ENCODE peak calls at places on chromosomes 4 and X, in five cellular contexts. One of them, this sample, is unnamed.

GRCh38 chr4:142110136-142110535 is 473.8 kb downstream of the IL15 start:
- DNase-seq in HepG2: no peak
- DNase-seq in GM12878: no peak
- DNase-seq in SK-N-SH: no peak
- DNase-seq in GM12892: no peak
- DNase-seq in this sample: no peak

GRCh38 chrX:57607295-57608187 is 15.7 kb downstream of the ZXDB start:
- DNase-seq in HepG2: no peak
- DNase-seq in GM12878: no peak
- DNase-seq in SK-N-SH: no peak
- DNase-seq in GM12892: no peak
- DNase-seq in this sample: no peak

GRCh38 chr4:184957451-184958115 is 60.7 kb upstream of the HELT start:
- DNase-seq in HepG2: no peak
- DNase-seq in GM12878: no peak
- DNase-seq in SK-N-SH: no peak
- DNase-seq in GM12892: no peak
- DNase-seq in this sample: no peak

GRCh38 chrX:139862208-139862607 is 70.6 kb downstream of the ATP11C start:
- DNase-seq in HepG2: no peak
- DNase-seq in GM12878: no peak
- DNase-seq in SK-N-SH: no peak
- DNase-seq in GM12892: no peak
- DNase-seq in this sample: no peak

GRCh38 chr4:120769227-120769626 is 153.3 kb downstream of the PRDM5 start:
- DNase-seq in HepG2: no peak
- DNase-seq in GM12878: no peak
- DNase-seq in SK-N-SH: no peak
- DNase-seq in GM12892: no peak
- DNase-seq in this sample: no peak

GRCh38 chr4:6071191-6071958 is 53.1 kb upstream of the C4orf50 start:
- DNase-seq in HepG2: no peak
- DNase-seq in GM12878: no peak
- DNase-seq in SK-N-SH: no peak
- DNase-seq in GM12892: no peak
- DNase-seq in this sample: no peak

GRCh38 chr4:184511156-184511555 is 36.8 kb upstream of the IRF2 start:
- DNase-seq in HepG2: no peak
- DNase-seq in GM12878: no peak
- DNase-seq in SK-N-SH: no peak
- DNase-seq in GM12892: no peak
- DNase-seq in this sample: no peak

GRCh38 chr4:8607603-8608481 is 15.3 kb downstream of the CPZ start:
- DNase-seq in HepG2: no peak
- DNase-seq in GM12878: no peak
- DNase-seq in SK-N-SH: peak; percentile 97
- DNase-seq in GM12892: peak; percentile 83
- DNase-seq in this sample: peak; percentile 83

GRCh38 chrX:119417842-119418241 is 18.7 kb downstream of the SLC25A43 start:
- DNase-seq in HepG2: peak; percentile 21
- DNase-seq in GM12878: no peak
- DNase-seq in SK-N-SH: no peak
- DNase-seq in GM12892: no peak
- DNase-seq in this sample: no peak

GRCh38 chr4:24799544-24800272 is 4.3 kb downstream of the SOD3 start:
- DNase-seq in HepG2: no peak
- DNase-seq in GM12878: no peak
- DNase-seq in SK-N-SH: peak; percentile 27
- DNase-seq in GM12892: no peak
- DNase-seq in this sample: no peak

GRCh38 chr4:56099378-56099786 is 150.6 kb downstream of the CEP135 start:
- DNase-seq in HepG2: no peak
- DNase-seq in GM12878: no peak
- DNase-seq in SK-N-SH: no peak
- DNase-seq in GM12892: no peak
- DNase-seq in this sample: no peak

GRCh38 chr4:16472537-16472936 is 246.3 kb upstream of the TAPT1 start:
- DNase-seq in HepG2: no peak
- DNase-seq in GM12878: no peak
- DNase-seq in SK-N-SH: no peak
- DNase-seq in GM12892: no peak
- DNase-seq in this sample: no peak

GRCh38 chr4:123924536-123924935 is 527.9 kb downstream of the SPRY1 start:
- DNase-seq in HepG2: no peak
- DNase-seq in GM12878: no peak
- DNase-seq in SK-N-SH: no peak
- DNase-seq in GM12892: no peak
- DNase-seq in this sample: no peak

GRCh38 chr4:140769209-140769608 is 13.0 kb upstream of the TBC1D9 start:
- DNase-seq in HepG2: no peak
- DNase-seq in GM12878: no peak
- DNase-seq in SK-N-SH: no peak
- DNase-seq in GM12892: no peak
- DNase-seq in this sample: no peak

GRCh38 chrX:22559506-22559905 is 286.8 kb downstream of the CBLL2 start:
- DNase-seq in HepG2: no peak
- DNase-seq in GM12878: no peak
- DNase-seq in SK-N-SH: no peak
- DNase-seq in GM12892: no peak
- DNase-seq in this sample: no peak

GRCh38 chr4:121457278-121457875 is 76.6 kb upstream of the QRFPR start:
- DNase-seq in HepG2: no peak
- DNase-seq in GM12878: no peak
- DNase-seq in SK-N-SH: no peak
- DNase-seq in GM12892: no peak
- DNase-seq in this sample: no peak

GRCh38 chrX:41933546-41933945 is 10.2 kb upstream of the CASK start:
- DNase-seq in HepG2: no peak
- DNase-seq in GM12878: no peak
- DNase-seq in SK-N-SH: no peak
- DNase-seq in GM12892: no peak
- DNase-seq in this sample: no peak

GRCh38 chrX:53223955-53224859 is 800 bp downstream of the KDM5C start:
- DNase-seq in HepG2: peak; percentile 13
- DNase-seq in GM12878: no peak
- DNase-seq in SK-N-SH: peak; percentile 58
- DNase-seq in GM12892: no peak
- DNase-seq in this sample: no peak

GRCh38 chr4:168717852-168718251 is 221.0 kb downstream of the PALLD start:
- DNase-seq in HepG2: no peak
- DNase-seq in GM12878: no peak
- DNase-seq in SK-N-SH: no peak
- DNase-seq in GM12892: no peak
- DNase-seq in this sample: no peak

GRCh38 chr4:118327554-118328241 is 25.1 kb downstream of the PRSS12 start:
- DNase-seq in HepG2: no peak
- DNase-seq in GM12878: no peak
- DNase-seq in SK-N-SH: peak; percentile 22
- DNase-seq in GM12892: no peak
- DNase-seq in this sample: no peak

GRCh38 chr4:73729534-73730165 is 10.7 kb upstream of the CXCL8 start:
- DNase-seq in HepG2: peak; percentile 47
- DNase-seq in GM12878: no peak
- DNase-seq in SK-N-SH: peak; percentile 28
- DNase-seq in GM12892: no peak
- DNase-seq in this sample: no peak

GRCh38 chr4:157895205-157895604 is 277.6 kb downstream of the GASK1B start:
- DNase-seq in HepG2: no peak
- DNase-seq in GM12878: no peak
- DNase-seq in SK-N-SH: no peak
- DNase-seq in GM12892: no peak
- DNase-seq in this sample: no peak
- TF ChIP-seq TAF1 in HepG2: no peak
- TF ChIP-seq TAF1 in GM12878: no peak
- TF ChIP-seq TAF1 in SK-N-SH: no peak
- TF ChIP-seq TAF1 in GM12892: no peak
- TF ChIP-seq TAF1 in this sample: no peak

GRCh38 chr4:2811830-2812599 is 19.1 kb downstream of the SH3BP2 start:
- DNase-seq in HepG2: peak; percentile 59
- DNase-seq in GM12878: peak; percentile 40
- DNase-seq in SK-N-SH: peak; percentile 82
- DNase-seq in GM12892: peak; percentile 78
- DNase-seq in this sample: peak; percentile 74
- TF ChIP-seq POLR2AphosphoS5 in HepG2: no peak
- TF ChIP-seq POLR2AphosphoS5 in GM12878: no peak
- TF ChIP-seq POLR2AphosphoS5 in SK-N-SH: no peak
- TF ChIP-seq POLR2AphosphoS5 in GM12892: peak; percentile 57
- TF ChIP-seq POLR2AphosphoS5 in this sample: no peak

DNA sequence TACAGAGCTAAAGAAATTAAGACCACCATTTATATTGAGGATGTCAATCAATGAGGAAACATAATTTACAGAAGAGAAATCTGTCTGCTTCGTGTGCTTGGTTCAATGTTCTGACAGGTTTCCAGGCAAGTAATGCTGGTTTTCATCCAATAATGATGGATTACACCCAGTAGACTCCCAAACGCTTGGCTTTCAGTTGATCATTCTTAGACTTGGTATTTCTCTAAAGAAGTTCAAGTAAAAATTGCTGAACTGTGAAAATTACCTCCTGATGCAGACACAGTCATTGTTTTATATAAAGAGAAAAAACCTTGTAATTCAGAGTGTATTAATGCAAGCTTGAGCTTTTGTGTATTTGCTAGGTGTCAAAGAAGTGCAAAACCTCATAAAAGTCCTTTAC is 85.0 kb downstream of the VCX3A start:
- DNase-seq in HepG2: no peak
- DNase-seq in GM12878: no peak
- DNase-seq in SK-N-SH: no peak
- DNase-seq in GM12892: no peak
- DNase-seq in this sample: no peak
- TF ChIP-seq TAF1 in HepG2: no peak
- TF ChIP-seq TAF1 in GM12878: no peak
- TF ChIP-seq TAF1 in SK-N-SH: no peak
- TF ChIP-seq TAF1 in GM12892: no peak
- TF ChIP-seq TAF1 in this sample: no peak

GRCh38 chrX:101230636-101231035 is 11.1 kb downstream of the DRP2 start:
- DNase-seq in HepG2: no peak
- DNase-seq in GM12878: no peak
- DNase-seq in SK-N-SH: no peak
- DNase-seq in GM12892: no peak
- DNase-seq in this sample: no peak
- TF ChIP-seq POLR2AphosphoS5 in HepG2: no peak
- TF ChIP-seq POLR2AphosphoS5 in GM12878: no peak
- TF ChIP-seq POLR2AphosphoS5 in SK-N-SH: no peak
- TF ChIP-seq POLR2AphosphoS5 in GM12892: no peak
- TF ChIP-seq POLR2AphosphoS5 in this sample: no peak

This sample was measured in GM12891.